ENCODE peak calls at places on chromosomes 2 and 18, in seven cellular contexts. Y is T47D, I is Calu3, Z is immature natural killer cell, V is tibial artery, O is astrocyte of the spinal cord, E is amniotic stem cell. B is an unnamed sample.

GRCh38 chr2:1835581-1836201 is 91.4 kb upstream of the PXDN start:
- DNase-seq in Y (no peak), I (no peak), Z (no peak), V (peak; percentile 77), O (no peak), E (no peak), B (no peak)

GRCh38 chr18:76378526-76379215 is 116.4 kb downstream of the ZNF516 start:
- DNase-seq in Y (no peak), I (no peak), Z (no peak), V (peak; percentile 32), O (no peak), E (no peak), B (no peak)

GRCh38 chr2:195319112-195319460 is 337.9 kb upstream of the SLC39A10 start:
- DNase-seq in Y (no peak), I (peak; percentile 37), Z (no peak), V (no peak), O (peak; percentile 70), E (peak; percentile 5), B (peak; percentile 73)

GRCh38 chr2:26911911-26912861 is 58.3 kb upstream of the MAPRE3 start:
- DNase-seq in Y (no peak), I (no peak), Z (no peak), V (no peak), O (no peak), E (no peak), B (no peak)

GRCh38 chr2:139469985-139470384 is 689.8 kb upstream of the NXPH2 start:
- DNase-seq in Y (no peak), I (no peak), Z (no peak), V (no peak), O (no peak), E (no peak), B (no peak)

GRCh38 chr2:41853427-41854191 is 194.2 kb upstream of the PKDCC start:
- DNase-seq in Y (peak; percentile 7), I (peak; percentile 66), Z (peak; percentile 14), V (no peak), O (peak; percentile 58), E (peak; percentile 36), B (peak; percentile 59)

GRCh38 chr2:1010373-1011017 is 59.8 kb downstream of the SNTG2 start:
- DNase-seq in Y (no peak), I (no peak), Z (no peak), V (no peak), O (no peak), E (no peak), B (no peak)

GRCh38 chr2:9629222-9630000 is 1.4 kb downstream of the YWHAQ start:
- DNase-seq in Y (no peak), I (no peak), Z (no peak), V (no peak), O (peak; percentile 52), E (peak; percentile 43), B (peak; percentile 55)

GRCh38 chr2:210399440-210400041 is 77.0 kb downstream of the LANCL1 start:
- DNase-seq in Y (no peak), I (no peak), Z (no peak), V (no peak), O (peak; percentile 42), E (no peak), B (peak; percentile 28)

GRCh38 chr2:74286725-74287124 is 56.5 kb downstream of the SLC4A5 start:
- DNase-seq in Y (no peak), I (no peak), Z (no peak), V (no peak), O (no peak), E (no peak), B (no peak)

GRCh38 chr2:108444941-108445840 is 3.8 kb upstream of the GCC2 start:
- DNase-seq in Y (no peak), I (no peak), Z (no peak), V (no peak), O (no peak), E (no peak), B (no peak)

GRCh38 chr2:115161531-115162453 is 719.4 kb downstream of the DPP10 start:
- DNase-seq in Y (no peak), I (no peak), Z (no peak), V (no peak), O (no peak), E (no peak), B (no peak)

B was measured in MCF 10A.